ENCODE peak calls at places on chromosomes 4 and X, in six cellular contexts. One of them, this sample, is unnamed.

GRCh38 chr4:6891436-6892170 is 18.0 kb upstream of the TBC1D14 start:
- DNase-seq in central memory CD4-positive, alpha-beta T cell: no peak
- DNase-seq in ACHN: no peak
- DNase-seq in SW480: no peak
- DNase-seq in HT-29: no peak
- DNase-seq in Peyer's patch: peak
- DNase-seq in this sample: no peak

GRCh38 chr4:136864580-136865185 is 667.6 kb downstream of the PCDH18 start:
- DNase-seq in SW480: peak
- DNase-seq in Peyer's patch: no peak
- DNase-seq in ACHN: peak
- DNase-seq in central memory CD4-positive, alpha-beta T cell: no peak
- DNase-seq in HT-29: peak
- DNase-seq in this sample: no peak

GRCh38 chrX:133335027-133335426 is 80.3 kb downstream of the GPC4 start:
- DNase-seq in ACHN: peak
- DNase-seq in central memory CD4-positive, alpha-beta T cell: no peak
- DNase-seq in SW480: peak
- DNase-seq in Peyer's patch: peak
- DNase-seq in HT-29: peak
- DNase-seq in this sample: no peak

GRCh38 chr4:147639388-147639787 is 22.2 kb downstream of the TMEM184C start:
- DNase-seq in HT-29: no peak
- DNase-seq in central memory CD4-positive, alpha-beta T cell: no peak
- DNase-seq in ACHN: no peak
- DNase-seq in SW480: no peak
- DNase-seq in Peyer's patch: no peak
- DNase-seq in this sample: no peak

GRCh38 chr4:105059337-105059736 is 87.3 kb upstream of the TET2 start:
- DNase-seq in SW480: no peak
- DNase-seq in Peyer's patch: no peak
- DNase-seq in central memory CD4-positive, alpha-beta T cell: no peak
- DNase-seq in HT-29: no peak
- DNase-seq in ACHN: no peak
- DNase-seq in this sample: no peak

GRCh38 chr4:139635966-139636365 is 29.7 kb upstream of the MGST2 start:
- DNase-seq in HT-29: no peak
- DNase-seq in central memory CD4-positive, alpha-beta T cell: no peak
- DNase-seq in ACHN: no peak
- DNase-seq in Peyer's patch: no peak
- DNase-seq in SW480: no peak
- DNase-seq in this sample: no peak

GRCh38 chr4:105050896-105051295 is 95.8 kb upstream of the TET2 start:
- DNase-seq in SW480: no peak
- DNase-seq in HT-29: no peak
- DNase-seq in central memory CD4-positive, alpha-beta T cell: no peak
- DNase-seq in Peyer's patch: no peak
- DNase-seq in ACHN: no peak
- DNase-seq in this sample: no peak

GRCh38 chrX:11755724-11756123 is 2.3 kb upstream of the MSL3 start:
- DNase-seq in Peyer's patch: no peak
- DNase-seq in HT-29: peak
- DNase-seq in SW480: no peak
- DNase-seq in ACHN: no peak
- DNase-seq in central memory CD4-positive, alpha-beta T cell: no peak
- DNase-seq in this sample: no peak

GRCh38 chrX:124720532-124720931 is 374.2 kb downstream of the SH2D1A start:
- DNase-seq in SW480: no peak
- DNase-seq in Peyer's patch: no peak
- DNase-seq in HT-29: no peak
- DNase-seq in ACHN: no peak
- DNase-seq in central memory CD4-positive, alpha-beta T cell: no peak
- DNase-seq in this sample: no peak

GRCh38 chrX:68868902-68869800 is 40.3 kb downstream of the EFNB1 start:
- DNase-seq in central memory CD4-positive, alpha-beta T cell: no peak
- DNase-seq in Peyer's patch: peak
- DNase-seq in SW480: peak
- DNase-seq in ACHN: no peak
- DNase-seq in HT-29: peak
- DNase-seq in this sample: no peak

GRCh38 chr4:77156533-77156911 is 485 bp upstream of the CCNG2 start:
- DNase-seq in central memory CD4-positive, alpha-beta T cell: peak
- DNase-seq in ACHN: peak
- DNase-seq in HT-29: peak
- DNase-seq in Peyer's patch: peak
- DNase-seq in SW480: peak
- DNase-seq in this sample: peak

GRCh38 chr4:128512767-128513322 is 225.2 kb upstream of the PGRMC2 start:
- DNase-seq in central memory CD4-positive, alpha-beta T cell: no peak
- DNase-seq in Peyer's patch: no peak
- DNase-seq in ACHN: no peak
- DNase-seq in SW480: no peak
- DNase-seq in HT-29: no peak
- DNase-seq in this sample: no peak